ENCODE peak calls at places on chromosomes 5 and 9, in nine cellular contexts. F, O, M, Z, X, B, K, Q and R are unnamed samples.

GRCh38 chr9:74556685-74557084 is 59.5 kb downstream of the RORB start:
- DNase-seq in M (no peak), Q (no peak), F (no peak), K (no peak), X (no peak), Z (no peak), B (no peak), O (no peak), R (no peak)

GRCh38 chr9:18396102-18396728 is 77.7 kb upstream of the ADAMTSL1 start:
- DNase-seq in Z (no peak), M (no peak), X (no peak), K (no peak), Q (peak; percentile 4), O (no peak), F (no peak), B (no peak), R (no peak)

GRCh38 chr9:134726026-134726721 is 84.6 kb downstream of the COL5A1 start:
- DNase-seq in F (no peak), K (no peak), M (no peak), Q (no peak), X (no peak), O (no peak), B (no peak), Z (no peak), R (no peak)

GRCh38 chr5:74641014-74641777 is 668 bp upstream of the ENC1 start:
- DNase-seq in Z (peak; percentile 22), K (no peak), F (peak; percentile 80), Q (peak; percentile 88), B (peak; percentile 66), X (peak; percentile 31), O (peak; percentile 55), M (peak; percentile 91), R (peak; percentile 23)

GRCh38 chr5:13708432-13708831 is 236.1 kb downstream of the DNAH5 start:
- DNase-seq in B (peak; percentile 8), X (no peak), K (no peak), F (no peak), Z (no peak), O (no peak), Q (no peak), M (no peak), R (no peak)

GRCh38 chr9:127965953-127966352 is 14.8 kb downstream of the EEIG1 start:
- DNase-seq in M (no peak), X (no peak), Z (no peak), K (no peak), F (no peak), O (no peak), B (no peak), Q (no peak), R (no peak)

GRCh38 chr5:68046445-68046844 is 169.1 kb upstream of the PIK3R1 start:
- DNase-seq in O (no peak), F (peak; percentile 80), K (no peak), Z (no peak), M (no peak), X (no peak), Q (no peak), B (no peak), R (no peak)

GRCh38 chr5:165579911-165580310 is 2074.5 kb downstream of the MAT2B start:
- DNase-seq in O (no peak), B (no peak), X (no peak), Q (no peak), K (no peak), Z (no peak), M (no peak), F (no peak), R (no peak)

GRCh38 chr9:23824241-23825142 is 1.5 kb downstream of the ELAVL2 start:
- DNase-seq in O (no peak), M (no peak), F (no peak), X (no peak), K (no peak), B (no peak), Z (no peak), Q (peak; percentile 90), R (no peak)

GRCh38 chr5:98248949-98249348 is 524.5 kb upstream of the RGMB start:
- DNase-seq in B (no peak), O (no peak), X (no peak), Z (no peak), Q (no peak), M (no peak), K (no peak), F (no peak), R (no peak)

GRCh38 chr5:117652001-117652639 is 1077.5 kb upstream of the SEMA6A start:
- DNase-seq in B (no peak), M (no peak), Q (no peak), X (no peak), Z (no peak), K (no peak), O (no peak), F (no peak), R (no peak)

GRCh38 chr5:52895572-52896296 is 93.4 kb upstream of the ITGA2 start:
- DNase-seq in X (no peak), M (no peak), Z (no peak), K (no peak), O (no peak), B (no peak), Q (no peak), F (no peak), R (no peak)

GRCh38 chr9:16277471-16277870 is 593.0 kb downstream of the BNC2 start:
- DNase-seq in K (no peak), O (no peak), M (no peak), X (no peak), B (no peak), F (no peak), Z (no peak), Q (no peak), R (no peak)

GRCh38 chr5:119267958-119268386 is 87.8 kb upstream of the TNFAIP8 start:
- DNase-seq in K (peak; percentile 47), Q (peak; percentile 92), F (peak; percentile 95), B (peak; percentile 82), M (peak; percentile 96), Z (peak; percentile 72), X (peak; percentile 82), O (peak; percentile 82), R (peak; percentile 72)

GRCh38 chr5:32505718-32506117 is 61.2 kb upstream of the ZFR start:
- DNase-seq in Q (peak; percentile 16), Z (no peak), B (no peak), X (no peak), K (no peak), M (no peak), O (no peak), F (no peak), R (no peak)

GRCh38 chr9:132412089-132412488 is 2.1 kb downstream of the CFAP77 start:
- DNase-seq in B (peak; percentile 46), O (no peak), K (peak; percentile 6), X (peak; percentile 48), Q (peak; percentile 79), Z (no peak), M (peak; percentile 15), F (no peak), R (peak; percentile 14)

GRCh38 chr9:92404437-92404836 is at the start of gene OGN:
- DNase-seq in M (no peak), Z (no peak), O (no peak), Q (no peak), F (no peak), B (no peak), K (no peak), X (no peak), R (no peak)

GRCh38 chr5:137282216-137282615 is 216.9 kb downstream of the SPOCK1 start:
- DNase-seq in F (no peak), B (no peak), Z (no peak), O (no peak), M (no peak), K (no peak), Q (no peak), X (no peak), R (no peak)

GRCh38 chr5:91219803-91220371 is 163.2 kb downstream of the ARRDC3 start:
- DNase-seq in B (no peak), K (no peak), M (no peak), F (no peak), Z (no peak), O (peak; percentile 1), X (no peak), Q (peak; percentile 7), R (peak; percentile 2)

GRCh38 chr5:8538813-8539212 is 669.9 kb downstream of the MTRR start:
- DNase-seq in F (no peak), Q (no peak), Z (no peak), O (no peak), K (no peak), B (no peak), M (no peak), X (no peak), R (no peak)

GRCh38 chr9:136545065-136545965 is 533 bp downstream of the NOTCH1 start:
- DNase-seq in O (no peak), K (peak; percentile 46), M (no peak), Z (no peak), Q (peak; percentile 55), F (no peak), X (peak; percentile 70), B (no peak), R (peak; percentile 66)